ENCODE peak calls at places on chromosomes 5 and 9, in four cellular contexts. R, Y, G and N are unnamed samples.

GRCh38 chr9:101246691-101247090 is 138.1 kb downstream of the BAAT start:
- DNase-seq in R (no peak), Y (no peak), G (no peak), N (no peak)

GRCh38 chr9:78115073-78115472 is 83.5 kb upstream of the GNAQ start:
- DNase-seq in R (no peak), Y (no peak), G (no peak), N (peak)

GRCh38 chr9:129640086-129640870 is 1.7 kb downstream of the ASB6 start:
- DNase-seq in R (no peak), Y (no peak), G (no peak), N (no peak)

GRCh38 chr5:126954981-126955380 is 75.4 kb downstream of the MARCHF3 start:
- DNase-seq in R (no peak), Y (no peak), G (no peak), N (no peak)

GRCh38 chr5:1338518-1339070 is 6.3 kb downstream of the CLPTM1L start:
- DNase-seq in R (no peak), Y (no peak), G (no peak), N (no peak)

GRCh38 chr9:122552812-122553211 is at the start of gene OR1N2:
- DNase-seq in R (no peak), Y (no peak), G (no peak), N (no peak)

GRCh38 chr5:14696851-14697250 is 32.3 kb downstream of the OTULIN start:
- DNase-seq in R (no peak), Y (no peak), G (no peak), N (no peak)

GRCh38 chr5:40682431-40683017 is 2.8 kb downstream of the PTGER4 start:
- DNase-seq in R (no peak), Y (no peak), G (no peak), N (no peak)

GRCh38 chr5:97044057-97044456 is 98.4 kb downstream of the LIX1 start:
- DNase-seq in R (peak), Y (no peak), G (peak), N (no peak)

GRCh38 chr5:174414315-174414710 is 310.1 kb upstream of the MSX2 start:
- DNase-seq in R (no peak), Y (no peak), G (no peak), N (no peak)

GRCh38 chr9:10548348-10548747 is 64.5 kb downstream of the PTPRD start:
- DNase-seq in R (no peak), Y (no peak), G (no peak), N (no peak)

GRCh38 chr5:80884851-80885697 is 75.1 kb upstream of the RASGRF2 start:
- DNase-seq in R (no peak), Y (no peak), G (no peak), N (no peak)

GRCh38 chr5:41339339-41339738 is 126.0 kb upstream of the C6 start:
- DNase-seq in R (no peak), Y (no peak), G (no peak), N (no peak)

GRCh38 chr9:13113201-13113600 is 166.3 kb downstream of the MPDZ start:
- DNase-seq in R (no peak), Y (no peak), G (no peak), N (no peak)

GRCh38 chr9:5002811-5003210 is 17.7 kb downstream of the JAK2 start:
- DNase-seq in R (no peak), Y (no peak), G (no peak), N (no peak)

GRCh38 chr5:56530031-56530430 is 285.3 kb upstream of the MAP3K1 start:
- DNase-seq in R (no peak), Y (no peak), G (no peak), N (peak)

GRCh38 chr9:3794005-3794404 is 268.2 kb upstream of the RFX3 start:
- DNase-seq in R (no peak), Y (no peak), G (no peak), N (no peak)

GRCh38 chr5:154418344-154418820 is 27.4 kb upstream of the SAP30L start:
- DNase-seq in R (no peak), Y (no peak), G (no peak), N (no peak)

GRCh38 chr5:16913187-16913839 is 22.8 kb downstream of the MYO10 start:
- DNase-seq in R (no peak), Y (no peak), G (no peak), N (no peak)

GRCh38 chr9:3525088-3525835 is 539 bp downstream of the RFX3 start:
- DNase-seq in R (peak), Y (no peak), G (peak), N (peak)

GRCh38 chr5:139065296-139065695 is 132.9 kb downstream of the SIL1 start:
- DNase-seq in R (no peak), Y (no peak), G (no peak), N (no peak)

GRCh38 chr5:15515229-15515628 is 15.2 kb downstream of the FBXL7 start:
- DNase-seq in R (no peak), Y (no peak), G (no peak), N (no peak)

GRCh38 chr5:16489322-16489791 is 23.8 kb upstream of the ZNF622 start:
- DNase-seq in R (no peak), Y (no peak), G (no peak), N (no peak)

GRCh38 chr9:23563497-23563896 is 262.5 kb downstream of the ELAVL2 start:
- DNase-seq in R (no peak), Y (no peak), G (no peak), N (no peak)

GRCh38 chr9:123349691-123350480 is 6.1 kb upstream of the CRB2 start:
- DNase-seq in R (peak), Y (no peak), G (peak), N (peak)

GRCh38 chr9:36441966-36442365 is 41.9 kb upstream of the RNF38 start:
- DNase-seq in R (no peak), Y (no peak), G (no peak), N (no peak)

GRCh38 chr5:172897691-172898512 is 61.3 kb upstream of the RPL26L1 start:
- DNase-seq in R (no peak), Y (no peak), G (no peak), N (no peak)

GRCh38 chr5:55241756-55242155 is 8.3 kb upstream of the CCNO start:
- DNase-seq in R (no peak), Y (no peak), G (no peak), N (peak)

GRCh38 chr9:133115604-133116345 is 5.3 kb downstream of the RALGDS start:
- DNase-seq in R (no peak), Y (peak), G (no peak), N (peak)

GRCh38 chr5:101678494-101679193 is 617.4 kb downstream of the SLCO4C1 start:
- DNase-seq in R (peak), Y (peak), G (peak), N (peak)

GRCh38 chr9:77735515-77735914 is 87.4 kb upstream of the GNA14 start:
- DNase-seq in R (no peak), Y (no peak), G (no peak), N (no peak)

GRCh38 chr9:18980124-18980660 is 52.8 kb downstream of the SAXO1 start:
- DNase-seq in R (no peak), Y (no peak), G (no peak), N (no peak)

GRCh38 chr9:116336133-116336862 is 182.7 kb downstream of the PAPPA start:
- DNase-seq in R (no peak), Y (no peak), G (no peak), N (no peak)

GRCh38 chr9:111621895-111622480 is 9.1 kb upstream of the DNAJC25 start:
- DNase-seq in R (peak), Y (no peak), G (no peak), N (peak)

GRCh38 chr9:87540444-87541105 is 42.9 kb downstream of the DAPK1 start:
- DNase-seq in R (no peak), Y (no peak), G (no peak), N (no peak)

GRCh38 chr9:137960496-137960895 is 82.9 kb downstream of the CACNA1B start:
- DNase-seq in R (peak), Y (no peak), G (peak), N (peak)

GRCh38 chr5:108418172-108418571 is 36.3 kb upstream of the FBXL17 start:
- DNase-seq in R (no peak), Y (no peak), G (no peak), N (no peak)

GRCh38 chr9:85900504-85901201 is 40.3 kb upstream of the NAA35 start:
- DNase-seq in R (peak), Y (no peak), G (peak), N (peak)

GRCh38 chr9:111851536-111851935 is 45.1 kb upstream of the UGCG start:
- DNase-seq in R (no peak), Y (no peak), G (no peak), N (peak)

DNA sequence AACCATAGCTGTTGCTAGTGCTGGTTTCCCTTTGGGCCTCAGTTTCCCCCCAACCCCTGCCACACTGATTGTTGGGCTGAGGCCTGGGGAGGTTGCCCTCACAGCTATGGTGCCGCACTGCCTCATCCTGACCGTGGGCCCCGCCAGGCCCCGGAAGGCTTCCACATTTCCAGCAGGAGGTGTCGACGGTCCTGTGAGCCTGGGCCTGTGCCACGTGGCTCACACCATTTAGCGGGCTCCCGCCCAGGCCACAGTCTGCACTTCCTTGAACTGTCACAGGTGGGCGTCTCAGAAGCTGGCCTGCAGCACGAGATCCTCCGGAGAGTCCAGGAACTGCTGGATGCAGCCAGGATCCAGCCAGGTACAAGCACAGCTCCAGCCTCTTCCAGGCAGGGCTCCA is 45.7 kb downstream of the LRSAM1 start:
- DNase-seq in R (no peak), Y (no peak), G (no peak), N (no peak)
- TF ChIP-seq ATF2 in R (no peak), Y (no peak), G (no peak), N (no peak)

GRCh38 chr5:134436523-134437339 is 25.1 kb upstream of the CDKN2AIPNL start:
- DNase-seq in R (no peak), Y (peak), G (no peak), N (peak)
- TF ChIP-seq ATF2 in R (no peak), Y (no peak), G (no peak), N (no peak)

DNA sequence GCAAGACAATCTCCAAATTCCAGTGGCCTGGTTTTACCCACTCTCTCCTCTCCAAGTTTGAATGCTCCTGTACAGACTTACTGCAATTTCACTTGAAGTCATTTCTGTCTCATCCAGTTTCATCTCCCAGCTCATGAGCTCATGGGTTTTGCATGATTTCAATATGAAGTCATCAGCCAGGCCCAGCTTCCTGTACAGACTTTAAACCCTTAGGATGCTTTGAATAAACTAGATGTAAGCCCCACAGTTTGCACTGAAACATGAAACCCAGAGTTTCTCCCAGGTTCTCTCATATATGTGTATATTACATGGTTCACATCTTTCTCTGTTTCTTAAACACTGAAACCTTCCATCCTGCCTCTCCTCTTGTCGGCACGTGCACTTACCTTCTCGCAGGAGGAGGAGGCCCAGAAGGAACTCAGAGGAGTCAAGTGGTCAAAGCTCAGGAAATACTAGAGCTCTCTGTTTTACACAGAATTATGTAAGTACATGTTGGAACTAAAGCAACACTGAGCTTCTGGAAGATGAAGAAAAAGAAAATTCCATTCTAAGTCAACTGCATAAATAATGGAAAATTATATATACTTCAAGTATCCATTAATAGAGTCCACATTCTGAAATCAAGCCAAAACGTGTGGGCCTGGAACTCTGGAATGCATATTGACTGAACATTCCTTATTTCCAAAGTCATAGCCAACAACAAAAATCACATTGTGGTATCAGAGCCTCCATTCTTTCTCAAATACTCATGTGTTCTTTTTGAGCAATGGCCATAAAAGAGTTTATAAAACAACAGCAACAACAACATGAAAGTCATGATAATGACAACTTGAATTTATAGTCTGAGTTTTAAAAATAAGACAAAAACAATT is 121.7 kb upstream of the RAI14 start:
- DNase-seq in R (no peak), Y (peak), G (no peak), N (no peak)
- TF ChIP-seq ATF2 in R (no peak), Y (peak), G (no peak), N (no peak)

DNA sequence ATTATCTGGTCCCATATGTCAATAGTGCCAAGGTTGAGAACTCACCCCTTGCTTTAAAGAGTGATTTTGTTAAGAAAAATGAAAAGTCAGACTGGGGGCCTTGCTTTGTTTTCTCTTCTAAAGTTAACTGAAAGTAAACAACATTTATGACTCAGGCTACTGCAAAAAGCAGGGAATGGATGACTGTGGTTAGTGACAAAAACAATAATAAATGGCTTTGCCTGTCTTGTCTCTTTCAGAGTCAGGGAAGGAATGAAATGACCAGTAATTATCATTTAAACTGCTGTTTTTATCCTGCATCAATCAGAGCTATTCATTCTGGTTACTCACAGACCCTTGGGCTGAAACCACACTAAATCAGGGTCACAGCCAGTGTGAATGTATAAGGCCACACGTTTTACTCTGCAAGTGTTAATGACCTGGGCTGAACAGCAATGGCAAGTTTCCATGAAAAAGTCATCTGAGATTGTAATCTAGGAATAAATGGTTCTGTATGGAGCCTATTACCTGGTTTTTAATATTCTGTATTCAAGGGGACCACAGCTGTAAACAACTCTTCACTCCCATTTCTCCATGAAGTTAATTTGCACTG is 112.1 kb downstream of the ZNF608 start:
- DNase-seq in R (no peak), Y (no peak), G (no peak), N (no peak)
- TF ChIP-seq ATF2 in R (no peak), Y (no peak), G (no peak), N (no peak)

DNA sequence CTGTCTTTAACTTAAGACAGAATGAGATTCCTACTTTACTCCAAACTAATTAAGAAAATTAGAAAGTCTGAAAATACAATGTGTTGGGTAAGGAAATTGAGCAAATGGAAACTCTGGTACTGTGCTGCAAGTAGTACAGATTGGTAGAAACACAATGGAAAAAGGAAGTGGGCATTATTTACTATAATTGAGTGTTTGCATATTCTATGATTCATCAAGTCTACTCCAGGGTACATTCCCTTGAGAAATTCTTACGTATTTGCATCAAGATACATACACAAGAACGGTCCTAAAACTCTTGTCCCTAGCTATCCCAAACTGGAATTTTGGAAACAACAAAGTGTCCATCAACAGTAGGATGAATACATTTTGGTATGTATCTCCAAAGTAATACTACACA is 123.5 kb upstream of the TARS1 start:
- DNase-seq in R (no peak), Y (no peak), G (no peak), N (no peak)
- TF ChIP-seq ATF2 in R (no peak), Y (no peak), G (no peak), N (no peak)

GRCh38 chr9:14180077-14180941 is 133.6 kb downstream of the NFIB start:
- DNase-seq in R (no peak), Y (no peak), G (no peak), N (no peak)
- TF ChIP-seq ATF2 in R (no peak), Y (no peak), G (no peak), N (no peak)

GRCh38 chr9:120350596-120350995 is 229.4 kb downstream of the CDK5RAP2 start:
- DNase-seq in R (no peak), Y (no peak), G (no peak), N (no peak)

GRCh38 chr9:120351106-120351505 is 228.9 kb downstream of the CDK5RAP2 start:
- DNase-seq in R (no peak), Y (no peak), G (no peak), N (no peak)

GRCh38 chr9:120345379-120345778 is 234.6 kb downstream of the CDK5RAP2 start:
- DNase-seq in R (no peak), Y (no peak), G (no peak), N (no peak)

GRCh38 chr9:120353501-120353900 is 226.5 kb downstream of the CDK5RAP2 start:
- DNase-seq in R (no peak), Y (no peak), G (no peak), N (no peak)

GRCh38 chr9:120348951-120349429 is 231.0 kb downstream of the CDK5RAP2 start:
- DNase-seq in R (peak), Y (no peak), G (peak), N (peak)
- TF ChIP-seq ATF2 in R (no peak), Y (no peak), G (no peak), N (no peak)

GRCh38 chr5:168975331-168975730 is 325.6 kb downstream of the SLIT3 start:
- DNase-seq in R (no peak), Y (no peak), G (no peak), N (no peak)

GRCh38 chr5:168976311-168976893 is 324.5 kb downstream of the SLIT3 start:
- DNase-seq in R (no peak), Y (no peak), G (no peak), N (no peak)

GRCh38 chr5:168979140-168979539 is 321.8 kb downstream of the SLIT3 start:
- DNase-seq in R (no peak), Y (no peak), G (no peak), N (no peak)

GRCh38 chr5:168978500-168978899 is 322.4 kb downstream of the SLIT3 start:
- DNase-seq in R (no peak), Y (no peak), G (no peak), N (no peak)

GRCh38 chr5:168978015-168978414 is 322.9 kb downstream of the SLIT3 start:
- DNase-seq in R (no peak), Y (no peak), G (no peak), N (no peak)
- TF ChIP-seq ATF2 in R (no peak), Y (no peak), G (no peak), N (no peak)